ENCODE peak calls at places on chromosomes 12 and 14, in seven cellular contexts. O is body of pancreas, C is IMR-90, E is endodermal cell, J is testis, F is pancreas, G is heart left ventricle. H is an unnamed sample. For H3K4me1, the result is how much of the 10 kb centered on the place peaks cover.

GRCh38 chr14:93975791-93976476 is 436 bp downstream of the ASB2 start:
- DNase-seq in O (no peak), C (no peak), E (no peak), J (peak), F (no peak), G (no peak), H (no peak)

GRCh38 chr14:26867171-26867757 is 269.4 kb upstream of the NOVA1 start:
- DNase-seq in O (peak), C (no peak), E (peak), J (no peak), F (peak), G (no peak), H (no peak)

GRCh38 chr14:66078031-66078430 is 408.1 kb upstream of the CCDC196 start:
- DNase-seq in O (no peak), C (no peak), E (no peak), J (no peak), F (no peak), G (no peak), H (no peak)

GRCh38 chr14:68507544-68508081 is 285.3 kb downstream of the ZFP36L1 start:
- DNase-seq in O (no peak), C (no peak), E (peak), J (no peak), F (no peak), G (no peak), H (no peak)

GRCh38 chr12:81086342-81086741 is 8.5 kb downstream of the ACSS3 start:
- DNase-seq in O (no peak), C (no peak), E (peak), J (no peak), F (no peak), G (no peak), H (no peak)

GRCh38 chr12:63276537-63277365 is 125.8 kb upstream of the AVPR1A start:
- DNase-seq in O (peak), C (peak), E (peak), J (peak), F (peak), G (no peak), H (peak)

GRCh38 chr14:75297417-75298040 is 18.9 kb downstream of the FOS start:
- DNase-seq in O (no peak), C (no peak), E (no peak), J (no peak), F (no peak), G (no peak), H (no peak)

GRCh38 chr14:71107921-71108320 is 200.7 kb downstream of the PCNX1 start:
- DNase-seq in O (no peak), C (no peak), E (no peak), J (no peak), F (no peak), G (no peak), H (no peak)

GRCh38 chr12:82357845-82358199 is 365 bp downstream of the CCDC59 start:
- DNase-seq in O (no peak), C (no peak), E (no peak), J (no peak), F (no peak), G (no peak), H (peak)

GRCh38 chr12:110661337-110661972 is 27.5 kb downstream of the HVCN1 start:
- DNase-seq in O (no peak), C (no peak), E (no peak), J (peak), F (no peak), G (peak), H (no peak)

GRCh38 chr12:125533434-125534029 is 468.3 kb downstream of the AACS start:
- DNase-seq in O (peak), C (no peak), E (peak), J (peak), F (no peak), G (peak), H (peak)

DNA sequence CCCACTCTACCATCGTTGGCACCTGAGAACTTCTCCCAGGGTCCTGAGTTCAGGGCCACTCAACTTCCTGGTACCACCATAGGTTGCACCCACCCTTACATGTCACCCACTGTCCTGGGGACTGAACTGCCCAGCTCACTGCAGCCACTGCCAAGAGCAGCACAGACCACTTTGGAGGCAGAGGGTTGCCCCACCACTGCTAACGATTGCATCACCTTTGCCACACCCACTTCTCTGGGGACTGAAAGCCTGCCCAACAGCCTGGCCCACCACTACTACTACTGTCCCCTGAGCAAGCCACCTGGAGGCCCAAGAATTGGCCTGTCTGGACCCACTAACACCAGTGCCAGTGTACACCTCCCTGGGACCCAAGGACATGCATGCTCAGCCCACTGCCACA is 27.6 kb downstream of the CACNA2D4 start:
- DNase-seq in O (no peak), C (no peak), E (no peak), J (no peak), F (no peak), G (no peak), H (no peak)
- H3K4me1 ChIP-seq in O (under half), C (under half), E (under half), J (under half), F (under half), G (under half), H (under half)

GRCh38 chr12:68980476-68981212 is 47.7 kb upstream of the CPM start:
- DNase-seq in O (no peak), C (no peak), E (no peak), J (no peak), F (peak), G (no peak), H (no peak)
- H3K4me1 ChIP-seq in O (under half), C (under half), E (under half), J (under half), F (under half), G (under half), H (under half)

GRCh38 chr12:6338955-6339761 is 2.7 kb downstream of the TNFRSF1A start:
- DNase-seq in O (no peak), C (no peak), E (peak), J (no peak), F (no peak), G (no peak), H (no peak)
- H3K4me1 ChIP-seq in O (half or more), C (half or more), E (under half), J (half or more), F (under half), G (half or more), H (half or more)

GRCh38 chr14:61565181-61565580 is 130.1 kb upstream of the HIF1A start:
- DNase-seq in O (no peak), C (peak), E (no peak), J (no peak), F (no peak), G (no peak), H (no peak)
- H3K4me1 ChIP-seq in O (half or more), C (half or more), E (under half), J (under half), F (under half), G (half or more), H (half or more)

H was measured in adipocyte.